ENCODE peak calls at places on chromosomes 1 and 21, in eight cellular contexts. H is activated CD4-positive, alpha-beta memory T cell treated with anti-CD3 and anti-CD28 coated beads for 36 hours; B is fibroblast of pulmonary artery; I is left ventricle myocardium superior; T is epithelial cell of proximal tubule; G is stimulated activated CD4-positive, alpha-beta T cell treated with anti-CD3 and anti-CD28 coated beads, Interleukin-1b, Interleukin-23, amount 100 ng/mL, for 4 hours; F is KG1; P is NCI-H1105. N is an unnamed sample.

GRCh38 chr1:1775364-1776226 is 2.7 kb downstream of the NADK start:
- DNase-seq in B (no peak), I (no peak), P (no peak), H (peak), F (no peak), T (no peak), G (no peak), N (no peak)

GRCh38 chr1:166910396-166910994 is 34.4 kb upstream of the TADA1 start:
- DNase-seq in T (peak), H (peak), P (peak), G (peak), B (peak), F (peak), I (peak), N (peak)

GRCh38 chr1:115476616-115477015 is 138.6 kb upstream of the NGF start:
- DNase-seq in T (no peak), G (no peak), H (no peak), P (no peak), B (no peak), I (no peak), F (no peak), N (no peak)

GRCh38 chr1:48555271-48555670 is 83.3 kb upstream of the SPATA6 start:
- DNase-seq in T (no peak), B (no peak), F (no peak), G (no peak), P (no peak), H (no peak), I (no peak), N (no peak)

GRCh38 chr1:154760469-154760933 is 109.6 kb downstream of the KCNN3 start:
- DNase-seq in F (peak), P (no peak), T (no peak), H (peak), B (peak), I (peak), G (peak), N (no peak)

GRCh38 chr1:2283991-2284895 is 56.1 kb downstream of the SKI start:
- DNase-seq in F (no peak), P (no peak), B (no peak), H (no peak), G (no peak), T (no peak), I (peak), N (no peak)

GRCh38 chr1:23456226-23456625 is 27.8 kb downstream of the ASAP3 start:
- DNase-seq in I (no peak), P (no peak), T (no peak), F (no peak), B (no peak), G (no peak), H (peak), N (no peak)

GRCh38 chr1:165481820-165482532 is 37.0 kb upstream of the RXRG start:
- DNase-seq in H (peak), F (no peak), T (peak), P (no peak), B (peak), G (no peak), I (peak), N (no peak)

GRCh38 chr1:24464378-24464770 is 38.3 kb upstream of the RCAN3 start:
- DNase-seq in I (no peak), F (no peak), P (no peak), G (no peak), B (no peak), T (no peak), H (no peak), N (no peak)

GRCh38 chr1:79259390-79260336 is 253.1 kb upstream of the ADGRL4 start:
- DNase-seq in H (no peak), B (peak), T (peak), F (no peak), P (no peak), G (no peak), I (no peak), N (no peak)

GRCh38 chr21:37266515-37267221 is 466 bp downstream of the VPS26C start:
- DNase-seq in B (peak), I (peak), T (no peak), G (no peak), P (peak), F (peak), H (no peak), N (no peak)

GRCh38 chr1:212630159-212630900 is 21.8 kb downstream of the ATF3 start:
- DNase-seq in I (peak), F (peak), T (no peak), H (peak), B (peak), G (peak), P (peak), N (peak)

GRCh38 chr1:7302873-7303272 is 468.2 kb upstream of the VAMP3 start:
- DNase-seq in G (no peak), P (no peak), F (no peak), H (no peak), T (no peak), B (no peak), I (no peak), N (no peak)

GRCh38 chr1:171817511-171818265 is 23.6 kb upstream of the DNM3 start:
- DNase-seq in P (no peak), T (peak), H (peak), G (peak), I (no peak), B (peak), F (no peak), N (no peak)

GRCh38 chr1:245276426-245276825 is 121.6 kb downstream of the KIF26B start:
- DNase-seq in B (no peak), I (no peak), H (no peak), T (no peak), P (no peak), F (no peak), G (no peak), N (no peak)

GRCh38 chr1:19957779-19958178 is 21.6 kb downstream of the PLA2G2A start:
- DNase-seq in T (no peak), P (no peak), B (no peak), G (no peak), I (no peak), H (no peak), F (no peak), N (no peak)

GRCh38 chr21:21018841-21019240 is 20.6 kb downstream of the NCAM2 start:
- DNase-seq in F (no peak), P (no peak), G (no peak), I (no peak), B (no peak), H (no peak), T (no peak), N (no peak)

GRCh38 chr1:204255225-204255624 is 41.4 kb upstream of the GOLT1A start:
- DNase-seq in I (no peak), P (peak), B (no peak), F (no peak), H (no peak), G (no peak), T (no peak), N (no peak)

GRCh38 chr1:31939484-31940329 is 1.5 kb upstream of the PTP4A2 start:
- DNase-seq in B (peak), T (peak), G (peak), P (no peak), F (peak), I (peak), H (peak), N (peak)

GRCh38 chr1:11653101-11653601 is 1.1 kb downstream of the FBXO2 start:
- DNase-seq in F (no peak), G (no peak), T (no peak), H (no peak), B (no peak), I (no peak), P (no peak), N (no peak)

GRCh38 chr1:165508291-165508690 is 35.5 kb upstream of the LRRC52 start:
- DNase-seq in G (no peak), I (no peak), T (no peak), P (no peak), H (no peak), F (no peak), B (no peak), N (no peak)

GRCh38 chr1:116847688-116848531 is 61.8 kb upstream of the PTGFRN start:
- DNase-seq in I (peak), F (no peak), G (no peak), P (no peak), H (peak), B (peak), T (no peak), N (no peak)

GRCh38 chr1:222547260-222547614 is 667 bp downstream of the HHIPL2 start:
- DNase-seq in B (no peak), I (no peak), F (no peak), G (no peak), T (no peak), P (no peak), H (no peak), N (no peak)

GRCh38 chr1:245118066-245118465 is 36.7 kb upstream of the KIF26B start:
- DNase-seq in B (no peak), I (no peak), P (no peak), H (no peak), G (no peak), T (no peak), F (no peak), N (no peak)

GRCh38 chr1:36981771-36982622 is 52.3 kb downstream of the GRIK3 start:
- DNase-seq in P (no peak), I (no peak), H (no peak), T (no peak), B (no peak), F (no peak), G (no peak), N (no peak)

GRCh38 chr1:212261361-212261929 is 23.8 kb upstream of the PPP2R5A start:
- DNase-seq in G (no peak), F (no peak), I (no peak), T (no peak), H (no peak), B (no peak), P (no peak), N (no peak)

GRCh38 chr1:170698711-170699275 is 34.9 kb downstream of the PRRX1 start:
- DNase-seq in T (no peak), G (no peak), F (no peak), I (peak), P (no peak), H (no peak), B (peak), N (no peak)

GRCh38 chr21:35438643-35439404 is 389.7 kb upstream of the RUNX1 start:
- DNase-seq in I (no peak), H (peak), T (no peak), B (peak), G (no peak), P (no peak), F (no peak), N (no peak)

GRCh38 chr1:198560093-198560638 is 19.7 kb upstream of the ATP6V1G3 start:
- DNase-seq in G (no peak), T (no peak), I (peak), B (peak), F (no peak), H (no peak), P (peak), N (no peak)

GRCh38 chr1:162500805-162501204 is 3.2 kb downstream of the UHMK1 start:
- DNase-seq in G (no peak), F (no peak), I (no peak), P (no peak), T (no peak), B (no peak), H (no peak), N (no peak)

GRCh38 chr21:25024639-25025038 is 582.6 kb downstream of the MRPL39 start:
- DNase-seq in T (no peak), I (no peak), F (no peak), P (no peak), B (no peak), G (no peak), H (no peak), N (no peak)